ENCODE peak calls at places on chromosomes 11 and 22, in nine cellular contexts. U is HCT116; G is fibroblast of lung; S is thoracic aorta; N is right lobe of liver; T is iPS DF 6.9; R is neuronal stem cell; Z is CD8-positive, alpha-beta T cell; A is suprapubic skin. L is an unnamed sample.

GRCh38 chr11:116881153-116881552 is 43.7 kb upstream of the APOA1 start:
- DNase-seq in U (no peak), G (no peak), S (no peak), N (no peak), T (no peak), R (no peak), Z (no peak), A (no peak), L (no peak)

GRCh38 chr11:69848196-69848595 is 29.0 kb upstream of the FGF3 start:
- DNase-seq in U (no peak), G (peak; percentile 17), S (no peak), N (no peak), T (no peak), R (no peak), Z (no peak), A (no peak), L (no peak)

GRCh38 chr11:85590848-85591483 is 36.2 kb downstream of the DLG2 start:
- DNase-seq in U (peak; percentile 35), G (peak; percentile 42), S (no peak), N (no peak), T (no peak), R (peak; percentile 20), Z (no peak), A (no peak), L (no peak)

GRCh38 chr11:73576226-73576625 is 21.7 kb downstream of the FAM168A start:
- DNase-seq in U (no peak), G (no peak), S (no peak), N (no peak), T (no peak), R (peak; percentile 30), Z (no peak), A (no peak), L (no peak)

GRCh38 chr11:73323464-73323863 is 15.4 kb downstream of the ARHGEF17 start:
- DNase-seq in U (no peak), G (peak; percentile 67), S (peak; percentile 80), N (peak; percentile 65), T (no peak), R (no peak), Z (no peak), A (peak; percentile 85), L (peak; percentile 79)

GRCh38 chr22:47199949-47200272 is 437.5 kb downstream of the TBC1D22A start:
- DNase-seq in U (no peak), G (no peak), S (no peak), N (no peak), T (no peak), R (no peak), Z (no peak), A (peak; percentile 48), L (no peak)

GRCh38 chr11:108926522-108927380 is 261.9 kb downstream of the DDX10 start:
- DNase-seq in U (no peak), G (peak; percentile 45), S (no peak), N (no peak), T (no peak), R (no peak), Z (no peak), A (no peak), L (no peak)

GRCh38 chr11:128467041-128467440 is 120.3 kb downstream of the ETS1 start:
- DNase-seq in U (no peak), G (no peak), S (no peak), N (no peak), T (no peak), R (no peak), Z (no peak), A (no peak), L (no peak)

GRCh38 chr11:92122561-92122960 is 102.1 kb upstream of the FAT3 start:
- DNase-seq in U (no peak), G (no peak), S (no peak), N (no peak), T (no peak), R (no peak), Z (no peak), A (no peak), L (no peak)

GRCh38 chr11:73218106-73218829 is at the start of gene P2RY2:
- DNase-seq in U (peak; percentile 32), G (no peak), S (no peak), N (peak; percentile 96), T (no peak), R (peak; percentile 67), Z (peak; percentile 11), A (no peak), L (peak; percentile 96)

DNA sequence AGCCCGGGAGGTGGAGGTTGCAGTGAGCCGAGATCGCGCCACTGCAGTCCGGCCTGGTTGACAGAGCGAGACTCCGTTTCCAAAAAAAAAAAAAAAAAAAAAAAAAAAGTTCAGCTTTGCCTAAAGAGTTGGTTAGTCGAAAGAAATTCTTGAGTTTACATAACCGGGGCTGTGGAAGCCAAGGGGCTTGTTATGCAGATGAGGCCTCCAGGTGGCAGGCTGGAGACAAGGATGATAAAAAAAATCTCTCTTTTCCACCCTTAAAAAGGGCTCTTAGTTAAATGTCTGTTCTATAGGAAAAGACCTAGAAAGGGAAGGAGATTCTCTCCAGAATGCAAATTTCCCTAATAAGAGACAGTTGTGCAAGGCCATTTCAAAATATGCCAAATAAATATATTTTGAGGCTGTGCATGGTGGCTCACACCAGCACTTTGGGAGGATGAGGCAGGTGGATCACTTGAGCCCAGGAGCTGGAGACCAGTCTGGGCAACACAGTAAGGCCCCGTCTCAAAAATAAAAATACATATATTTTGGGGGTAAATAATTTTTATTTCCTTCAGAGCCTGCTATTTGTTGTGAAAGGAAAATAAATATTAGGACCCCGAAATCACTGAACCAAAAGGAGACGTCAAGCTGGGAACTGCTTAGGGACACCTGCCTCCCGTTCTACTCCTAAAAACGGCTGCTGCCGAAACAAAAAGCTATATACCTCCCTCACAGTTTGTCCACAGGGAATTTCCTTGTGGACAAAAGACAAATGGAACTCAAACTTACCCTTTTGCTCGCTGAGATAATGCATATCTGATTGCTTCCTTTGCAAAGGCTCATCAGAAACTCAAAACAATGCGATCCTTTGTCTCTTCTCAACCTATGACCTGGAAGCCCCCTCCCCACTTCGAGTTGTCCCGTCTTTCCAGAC is 2.4 kb upstream of the IFITM2 start:
- DNase-seq in U (no peak), G (peak; percentile 88), S (no peak), N (peak; percentile 67), T (no peak), R (peak; percentile 56), Z (peak; percentile 71), A (no peak), L (peak; percentile 71)
- H3K4me1 ChIP-seq in U (peaks cover 24% of the 10 kb centered on the region), G (no peaks in the 10 kb centered on the region), S (peaks cover 29% of the 10 kb centered on the region), N (no peaks in the 10 kb centered on the region), T (peaks cover 27% of the 10 kb centered on the region), R (peaks cover 33% of the 10 kb centered on the region), Z (peaks cover 59% of the 10 kb centered on the region), A (peaks cover 35% of the 10 kb centered on the region), L (peaks cover 25% of the 10 kb centered on the region)

DNA sequence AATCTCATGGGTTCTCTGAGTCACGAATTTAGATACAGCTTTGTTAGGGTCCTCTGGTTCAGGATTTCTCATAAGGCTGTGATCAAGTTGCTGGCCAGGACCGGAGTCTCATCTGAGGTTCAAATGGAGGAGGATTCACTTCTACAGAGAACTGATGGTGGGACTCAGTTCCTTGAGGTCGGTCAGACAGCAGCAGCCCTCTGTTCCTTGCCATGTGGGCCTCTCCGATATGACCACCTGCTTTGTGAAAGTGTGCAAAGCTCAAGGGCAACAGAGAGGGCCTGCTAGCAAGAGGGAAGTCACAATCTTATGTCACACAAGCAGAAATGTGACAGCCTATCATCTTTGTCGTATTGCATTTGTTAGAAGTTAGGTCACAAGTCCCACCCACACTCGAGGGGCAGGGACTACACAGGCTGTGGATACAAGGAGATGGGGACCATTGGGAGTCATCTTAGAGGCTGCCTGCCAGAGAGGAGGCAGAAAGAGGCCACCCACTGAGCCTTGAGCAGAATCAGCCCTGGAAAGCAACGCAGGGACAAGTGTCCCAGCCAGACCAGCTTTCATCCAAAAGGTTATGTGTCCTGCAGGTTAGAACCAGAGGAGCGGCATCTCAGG is 34.5 kb downstream of the RPUSD4 start:
- DNase-seq in U (no peak), G (no peak), S (no peak), N (no peak), T (no peak), R (no peak), Z (no peak), A (no peak), L (no peak)
- H3K4me3 ChIP-seq in U (no peak overlapping the region), G (no peak overlapping the region), S (no peak overlapping the region), N (no peak overlapping the region), T (no peak overlapping the region), R (no peak overlapping the region), Z (no peak overlapping the region), A (no peak overlapping the region), L (no peak overlapping the region)

GRCh38 chr22:29994941-29995340 is 85.3 kb upstream of the HORMAD2 start:
- DNase-seq in U (no peak), G (peak; percentile 19), S (no peak), N (no peak), T (no peak), R (no peak), Z (no peak), A (no peak), L (no peak)
- H3K27ac ChIP-seq in U (no peak overlapping the region), G (no peak overlapping the region), S (no peak overlapping the region), N (no peak overlapping the region), T (no peak overlapping the region), R (no peak overlapping the region), Z (no peak overlapping the region), A (peak overlapping the region; percentile 36), L (no peak overlapping the region)

DNA sequence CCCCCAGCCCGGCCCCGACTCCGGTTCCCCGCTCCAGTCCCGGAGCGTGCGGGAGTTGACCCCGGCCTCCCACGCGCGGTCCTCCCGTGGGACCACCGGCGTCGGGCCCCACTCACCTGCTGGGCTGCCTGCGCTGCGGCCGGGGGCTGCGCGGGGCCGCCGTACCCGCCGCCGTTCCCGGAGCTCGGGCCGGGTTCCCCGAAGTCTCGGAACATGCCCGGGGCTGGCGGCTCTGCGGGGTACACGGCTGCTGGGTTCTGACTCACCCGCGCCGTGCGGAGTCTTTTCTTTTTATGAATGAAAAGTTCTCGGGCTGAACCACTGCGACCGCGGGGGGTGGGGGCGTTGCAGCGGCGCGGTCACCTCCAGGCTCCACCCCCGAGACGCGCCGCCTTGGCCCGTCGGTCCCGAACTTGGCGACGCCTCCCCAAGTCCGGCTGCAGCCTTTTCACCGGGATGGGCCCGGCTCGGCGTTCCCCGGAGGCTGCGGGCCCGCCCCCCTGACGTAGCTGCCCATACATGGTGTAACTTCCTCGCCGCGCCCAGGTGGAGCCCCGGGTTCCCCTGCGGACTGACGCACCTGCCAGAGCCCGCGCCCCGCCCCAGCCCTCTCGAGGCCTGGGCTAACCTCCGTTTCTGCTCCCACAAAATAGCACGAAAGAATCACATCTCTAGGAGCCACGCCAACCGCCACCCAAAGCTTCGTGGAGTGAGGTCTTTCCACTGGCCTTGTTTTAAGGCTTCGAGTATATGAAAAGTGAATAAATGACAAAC is at the start of gene FOSL1:
- DNase-seq in U (peak; percentile 97), G (peak; percentile 96), S (peak; percentile 77), N (peak; percentile 83), T (no peak), R (no peak), Z (peak; percentile 91), A (peak; percentile 95), L (peak; percentile 97)
- H3K4me1 ChIP-seq in U (peaks cover 85% of the 10 kb centered on the region), G (peaks cover 37% of the 10 kb centered on the region), S (peaks cover 24% of the 10 kb centered on the region), N (no peaks in the 10 kb centered on the region), T (no peaks in the 10 kb centered on the region), R (peaks cover 12% of the 10 kb centered on the region), Z (peaks cover 20% of the 10 kb centered on the region), A (peaks cover 26% of the 10 kb centered on the region), L (peaks cover 18% of the 10 kb centered on the region)

DNA sequence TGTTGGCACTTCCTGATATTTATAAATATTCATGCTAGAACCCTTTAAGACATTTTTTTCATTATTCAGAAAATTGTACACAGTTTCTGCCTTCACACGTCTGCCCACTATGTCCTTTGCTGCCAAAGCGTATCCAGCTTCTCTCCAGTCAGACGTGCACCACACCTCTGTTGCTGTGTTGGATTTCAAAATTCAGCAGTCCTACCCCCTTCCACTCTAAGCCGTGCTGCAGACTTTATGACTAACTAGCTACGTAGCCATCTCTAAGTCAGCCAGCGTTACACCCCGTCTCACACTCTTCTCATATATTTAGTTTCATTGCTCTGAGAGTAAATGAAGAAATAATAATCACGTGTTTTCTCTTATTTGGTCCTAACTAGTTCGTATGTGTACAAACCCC is 28.2 kb upstream of the OPCML start:
- DNase-seq in U (no peak), G (no peak), S (no peak), N (no peak), T (no peak), R (no peak), Z (no peak), A (no peak), L (no peak)
- H3K4me3 ChIP-seq in U (no peak overlapping the region), G (no peak overlapping the region), S (no peak overlapping the region), N (no peak overlapping the region), T (no peak overlapping the region), R (no peak overlapping the region), Z (no peak overlapping the region), A (no peak overlapping the region), L (no peak overlapping the region)